ENCODE peak calls at places on chromosomes 3 and 15, in eight cellular contexts. J, R, E, M, P, T, U and Q are unnamed samples.

GRCh38 chr15:93042211-93042610 is 46.8 kb downstream of the RGMA start:
- DNase-seq in J (no peak), R (no peak), E (no peak), M (no peak), P (no peak), T (no peak), U (no peak), Q (no peak)

GRCh38 chr3:165196577-165197561 is 685 bp upstream of the SLITRK3 start:
- DNase-seq in J (peak; percentile 15), R (peak; percentile 50), E (no peak), M (no peak), P (no peak), T (no peak), U (no peak), Q (no peak)

GRCh38 chr3:12489832-12490231 is 5.6 kb downstream of the TSEN2 start:
- DNase-seq in J (no peak), R (no peak), E (no peak), M (no peak), P (no peak), T (no peak), U (no peak), Q (peak; percentile 78)

GRCh38 chr3:41223078-41223477 is 23.8 kb downstream of the CTNNB1 start:
- DNase-seq in J (no peak), R (no peak), E (no peak), M (no peak), P (no peak), T (no peak), U (no peak), Q (no peak)

GRCh38 chr3:132433121-132433520 is 15.8 kb downstream of the DNAJC13 start:
- DNase-seq in J (peak; percentile 22), R (no peak), E (no peak), M (no peak), P (no peak), T (no peak), U (no peak), Q (no peak)

GRCh38 chr15:74121858-74122257 is 8.5 kb upstream of the ISLR2 start:
- DNase-seq in J (no peak), R (no peak), E (no peak), M (no peak), P (no peak), T (no peak), U (no peak), Q (no peak)

GRCh38 chr3:54628888-54629368 is 298.9 kb downstream of the LRTM1 start:
- DNase-seq in J (no peak), R (no peak), E (no peak), M (no peak), P (no peak), T (no peak), U (no peak), Q (no peak)

GRCh38 chr15:80411788-80412288 is 7.7 kb downstream of the ARNT2 start:
- DNase-seq in J (no peak), R (no peak), E (no peak), M (no peak), P (no peak), T (no peak), U (no peak), Q (no peak)

GRCh38 chr3:42702066-42702951 is at the start of gene HHATL:
- DNase-seq in J (no peak), R (peak; percentile 60), E (peak; percentile 26), M (no peak), P (peak; percentile 81), T (no peak), U (no peak), Q (no peak)

GRCh38 chr3:137131081-137131480 is 173.3 kb downstream of the IL20RB start:
- DNase-seq in J (no peak), R (no peak), E (no peak), M (no peak), P (no peak), T (no peak), U (no peak), Q (no peak)

GRCh38 chr15:63503739-63504246 is 600 bp upstream of the USP3 start:
- DNase-seq in J (peak; percentile 77), R (no peak), E (peak; percentile 92), M (peak; percentile 91), P (no peak), T (no peak), U (peak; percentile 65), Q (no peak)

GRCh38 chr3:194034556-194035336 is 101.2 kb upstream of the HES1 start:
- DNase-seq in J (no peak), R (no peak), E (peak; percentile 91), M (no peak), P (no peak), T (no peak), U (no peak), Q (no peak)

GRCh38 chr15:96574766-96575165 is 244.3 kb downstream of the NR2F2 start:
- DNase-seq in J (no peak), R (peak; percentile 11), E (no peak), M (no peak), P (no peak), T (no peak), U (no peak), Q (no peak)

GRCh38 chr3:18290130-18290529 is 135.0 kb downstream of the SATB1 start:
- DNase-seq in J (no peak), R (no peak), E (no peak), M (no peak), P (no peak), T (no peak), U (no peak), Q (no peak)

GRCh38 chr15:71792521-71792920 is 17.8 kb upstream of the NR2E3 start:
- DNase-seq in J (peak; percentile 64), R (no peak), E (no peak), M (no peak), P (no peak), T (no peak), U (no peak), Q (peak; percentile 80)

GRCh38 chr3:157154563-157155333 is 5.2 kb downstream of the CCNL1 start:
- DNase-seq in J (no peak), R (no peak), E (no peak), M (no peak), P (no peak), T (no peak), U (no peak), Q (no peak)

GRCh38 chr15:57084178-57084577 is 165.7 kb downstream of the TCF12 start:
- DNase-seq in J (peak; percentile 46), R (no peak), E (no peak), M (no peak), P (no peak), T (no peak), U (no peak), Q (no peak)

GRCh38 chr15:57085267-57085666 is 166.8 kb downstream of the TCF12 start:
- DNase-seq in J (no peak), R (no peak), E (no peak), M (no peak), P (no peak), T (no peak), U (no peak), Q (peak; percentile 12)

GRCh38 chr15:57079907-57080750 is 161.7 kb downstream of the TCF12 start:
- DNase-seq in J (no peak), R (no peak), E (no peak), M (peak; percentile 50), P (no peak), T (no peak), U (no peak), Q (no peak)

GRCh38 chr15:57079446-57079845 is 161.0 kb downstream of the TCF12 start:
- DNase-seq in J (no peak), R (peak; percentile 65), E (no peak), M (no peak), P (no peak), T (no peak), U (no peak), Q (no peak)
- TF ChIP-seq CTCF in J (no peak), R (peak; percentile 62), E (no peak), M (no peak), P (no peak), T (no peak), U (no peak), Q (no peak)

GRCh38 chr15:60555814-60556213 is 76.9 kb upstream of the ICE2 start:
- DNase-seq in J (no peak), R (no peak), E (no peak), M (peak; percentile 71), P (no peak), T (no peak), U (no peak), Q (no peak)
- H3K4me3 ChIP-seq in J (no peak overlapping the region), R (no peak overlapping the region), E (no peak overlapping the region), M (peak overlapping the region; percentile 5), P (no peak overlapping the region), T (no peak overlapping the region), U (no peak overlapping the region), Q (no peak overlapping the region)

GRCh38 chr3:9826815-9827574 is 16.8 kb downstream of the RPUSD3 start:
- DNase-seq in J (no peak), R (no peak), E (no peak), M (peak; percentile 47), P (no peak), T (no peak), U (no peak), Q (no peak)
- TF ChIP-seq CTCF in J (peak; percentile 18), R (peak; percentile 24), E (peak; percentile 55), M (peak; percentile 25), P (no peak), T (peak; percentile 27), U (no peak), Q (no peak)

DNA sequence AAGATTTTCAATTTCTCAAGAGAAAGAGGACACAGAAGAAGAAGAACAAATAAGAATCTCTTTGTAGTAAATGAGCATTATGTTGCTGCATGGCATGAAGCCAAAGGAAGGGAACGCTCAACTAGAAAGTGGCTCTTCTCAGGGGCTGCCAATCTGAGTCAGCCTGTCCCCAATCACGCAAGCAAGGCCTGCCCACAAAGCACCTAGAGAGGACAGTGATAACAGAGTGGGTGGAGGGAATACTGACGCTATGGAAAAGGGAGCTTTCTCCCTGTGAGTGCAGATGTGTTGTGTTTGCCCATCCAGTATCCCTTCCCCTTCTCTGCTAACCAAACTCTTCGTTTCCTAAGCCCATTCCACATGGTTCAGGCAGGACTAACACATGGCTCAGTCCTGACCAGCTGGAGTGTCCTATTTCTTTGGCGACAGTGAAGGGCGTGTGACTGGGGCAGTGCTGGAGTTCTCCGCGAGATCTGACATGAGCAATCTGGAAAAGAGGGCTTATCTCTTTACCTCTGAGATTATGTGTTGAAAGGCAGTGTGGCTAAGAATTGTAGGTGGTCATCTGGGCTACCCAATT is 14.2 kb downstream of the FBN1 start:
- DNase-seq in J (peak; percentile 29), R (peak; percentile 25), E (no peak), M (peak; percentile 51), P (peak; percentile 22), T (no peak), U (no peak), Q (no peak)
- H3K4me3 ChIP-seq in J (no peak overlapping the region), R (no peak overlapping the region), E (no peak overlapping the region), M (no peak overlapping the region), P (no peak overlapping the region), T (no peak overlapping the region), U (no peak overlapping the region), Q (no peak overlapping the region)